ENCODE peak calls at places on chromosomes 1 and 21, in ten cellular contexts. One of them, this sample, is unnamed. For H3K4me1, the result is how much of the 10 kb centered on the place peaks cover.

GRCh38 chr1:87291107-87291506 is 37.6 kb upstream of the LMO4 start:
- DNase-seq in SK-N-SH: no peak
- DNase-seq in neuronal stem cell: no peak
- DNase-seq in mesenchymal stem cell: no peak
- DNase-seq in lung: no peak
- DNase-seq in astrocyte: peak
- DNase-seq in ascending aorta: no peak
- DNase-seq in PC-3: no peak
- DNase-seq in naive thymus-derived CD4-positive, alpha-beta T cell: no peak
- DNase-seq in esophagus squamous epithelium: no peak
- DNase-seq in this sample: peak

GRCh38 chr1:244970661-244971523 is 106.5 kb upstream of the HNRNPU start:
- DNase-seq in lung: peak
- DNase-seq in naive thymus-derived CD4-positive, alpha-beta T cell: peak
- DNase-seq in esophagus squamous epithelium: peak
- DNase-seq in neuronal stem cell: peak
- DNase-seq in astrocyte: peak
- DNase-seq in mesenchymal stem cell: peak
- DNase-seq in ascending aorta: peak
- DNase-seq in PC-3: peak
- DNase-seq in SK-N-SH: peak
- DNase-seq in this sample: peak

GRCh38 chr1:231683439-231684165 is 57.0 kb downstream of the DISC1 start:
- DNase-seq in neuronal stem cell: no peak
- DNase-seq in mesenchymal stem cell: peak
- DNase-seq in naive thymus-derived CD4-positive, alpha-beta T cell: no peak
- DNase-seq in lung: no peak
- DNase-seq in esophagus squamous epithelium: no peak
- DNase-seq in SK-N-SH: no peak
- DNase-seq in PC-3: no peak
- DNase-seq in astrocyte: no peak
- DNase-seq in ascending aorta: no peak
- DNase-seq in this sample: no peak

GRCh38 chr1:163074004-163074403 is 4.8 kb downstream of the RGS4 start:
- DNase-seq in naive thymus-derived CD4-positive, alpha-beta T cell: no peak
- DNase-seq in esophagus squamous epithelium: no peak
- DNase-seq in lung: no peak
- DNase-seq in astrocyte: no peak
- DNase-seq in neuronal stem cell: no peak
- DNase-seq in mesenchymal stem cell: no peak
- DNase-seq in ascending aorta: no peak
- DNase-seq in PC-3: no peak
- DNase-seq in SK-N-SH: no peak
- DNase-seq in this sample: no peak

GRCh38 chr1:209704584-209704983 is at the start of gene HSD11B1:
- DNase-seq in naive thymus-derived CD4-positive, alpha-beta T cell: no peak
- DNase-seq in SK-N-SH: no peak
- DNase-seq in lung: peak
- DNase-seq in ascending aorta: peak
- DNase-seq in mesenchymal stem cell: peak
- DNase-seq in neuronal stem cell: no peak
- DNase-seq in astrocyte: peak
- DNase-seq in esophagus squamous epithelium: no peak
- DNase-seq in PC-3: no peak
- DNase-seq in this sample: peak

GRCh38 chr21:41612674-41613250 is 104.8 kb upstream of the TMPRSS2 start:
- DNase-seq in mesenchymal stem cell: peak
- DNase-seq in esophagus squamous epithelium: no peak
- DNase-seq in astrocyte: peak
- DNase-seq in naive thymus-derived CD4-positive, alpha-beta T cell: no peak
- DNase-seq in neuronal stem cell: peak
- DNase-seq in ascending aorta: peak
- DNase-seq in PC-3: peak
- DNase-seq in SK-N-SH: peak
- DNase-seq in lung: peak
- DNase-seq in this sample: peak

GRCh38 chr1:27135920-27136551 is 18.9 kb downstream of the SLC9A1 start:
- DNase-seq in astrocyte: no peak
- DNase-seq in PC-3: peak
- DNase-seq in lung: no peak
- DNase-seq in esophagus squamous epithelium: no peak
- DNase-seq in mesenchymal stem cell: no peak
- DNase-seq in ascending aorta: no peak
- DNase-seq in naive thymus-derived CD4-positive, alpha-beta T cell: no peak
- DNase-seq in neuronal stem cell: no peak
- DNase-seq in SK-N-SH: no peak
- DNase-seq in this sample: no peak

GRCh38 chr1:204340137-204340536 is 19.6 kb downstream of the PLEKHA6 start:
- DNase-seq in mesenchymal stem cell: no peak
- DNase-seq in PC-3: no peak
- DNase-seq in lung: no peak
- DNase-seq in neuronal stem cell: no peak
- DNase-seq in esophagus squamous epithelium: no peak
- DNase-seq in SK-N-SH: no peak
- DNase-seq in astrocyte: no peak
- DNase-seq in ascending aorta: no peak
- DNase-seq in naive thymus-derived CD4-positive, alpha-beta T cell: no peak
- DNase-seq in this sample: no peak

GRCh38 chr1:226627050-226627755 is 78.6 kb downstream of the STUM start:
- DNase-seq in naive thymus-derived CD4-positive, alpha-beta T cell: no peak
- DNase-seq in lung: no peak
- DNase-seq in ascending aorta: peak
- DNase-seq in neuronal stem cell: no peak
- DNase-seq in PC-3: no peak
- DNase-seq in astrocyte: no peak
- DNase-seq in mesenchymal stem cell: no peak
- DNase-seq in esophagus squamous epithelium: no peak
- DNase-seq in SK-N-SH: no peak
- DNase-seq in this sample: no peak

GRCh38 chr1:61950418-61950817 is 208.1 kb downstream of the PATJ start:
- DNase-seq in esophagus squamous epithelium: no peak
- DNase-seq in naive thymus-derived CD4-positive, alpha-beta T cell: no peak
- DNase-seq in mesenchymal stem cell: no peak
- DNase-seq in PC-3: peak
- DNase-seq in lung: no peak
- DNase-seq in astrocyte: no peak
- DNase-seq in SK-N-SH: no peak
- DNase-seq in neuronal stem cell: no peak
- DNase-seq in ascending aorta: no peak
- DNase-seq in this sample: no peak

GRCh38 chr21:41169701-41170100 is 1.7 kb downstream of the BACE2 start:
- DNase-seq in neuronal stem cell: no peak
- DNase-seq in naive thymus-derived CD4-positive, alpha-beta T cell: no peak
- DNase-seq in esophagus squamous epithelium: no peak
- DNase-seq in ascending aorta: no peak
- DNase-seq in mesenchymal stem cell: no peak
- DNase-seq in SK-N-SH: no peak
- DNase-seq in astrocyte: peak
- DNase-seq in lung: no peak
- DNase-seq in PC-3: no peak
- DNase-seq in this sample: no peak

GRCh38 chr1:151716405-151716762 is 219 bp downstream of the CELF3 start:
- DNase-seq in ascending aorta: no peak
- DNase-seq in lung: no peak
- DNase-seq in astrocyte: no peak
- DNase-seq in neuronal stem cell: no peak
- DNase-seq in mesenchymal stem cell: no peak
- DNase-seq in PC-3: no peak
- DNase-seq in esophagus squamous epithelium: no peak
- DNase-seq in SK-N-SH: no peak
- DNase-seq in naive thymus-derived CD4-positive, alpha-beta T cell: no peak
- DNase-seq in this sample: no peak

GRCh38 chr1:113429461-113430153 is 39.3 kb downstream of the MAGI3 start:
- DNase-seq in PC-3: no peak
- DNase-seq in ascending aorta: no peak
- DNase-seq in lung: no peak
- DNase-seq in SK-N-SH: no peak
- DNase-seq in mesenchymal stem cell: peak
- DNase-seq in neuronal stem cell: no peak
- DNase-seq in astrocyte: no peak
- DNase-seq in esophagus squamous epithelium: no peak
- DNase-seq in naive thymus-derived CD4-positive, alpha-beta T cell: no peak
- DNase-seq in this sample: no peak

GRCh38 chr1:55520861-55521260 is 305.7 kb upstream of the USP24 start:
- DNase-seq in ascending aorta: no peak
- DNase-seq in neuronal stem cell: no peak
- DNase-seq in naive thymus-derived CD4-positive, alpha-beta T cell: no peak
- DNase-seq in PC-3: no peak
- DNase-seq in esophagus squamous epithelium: no peak
- DNase-seq in astrocyte: no peak
- DNase-seq in mesenchymal stem cell: no peak
- DNase-seq in SK-N-SH: no peak
- DNase-seq in lung: no peak
- DNase-seq in this sample: no peak

GRCh38 chr1:87584603-87585002 is 255.9 kb downstream of the LMO4 start:
- DNase-seq in ascending aorta: no peak
- DNase-seq in SK-N-SH: no peak
- DNase-seq in esophagus squamous epithelium: no peak
- DNase-seq in naive thymus-derived CD4-positive, alpha-beta T cell: no peak
- DNase-seq in lung: no peak
- DNase-seq in astrocyte: no peak
- DNase-seq in mesenchymal stem cell: no peak
- DNase-seq in PC-3: no peak
- DNase-seq in neuronal stem cell: no peak
- DNase-seq in this sample: no peak

DNA sequence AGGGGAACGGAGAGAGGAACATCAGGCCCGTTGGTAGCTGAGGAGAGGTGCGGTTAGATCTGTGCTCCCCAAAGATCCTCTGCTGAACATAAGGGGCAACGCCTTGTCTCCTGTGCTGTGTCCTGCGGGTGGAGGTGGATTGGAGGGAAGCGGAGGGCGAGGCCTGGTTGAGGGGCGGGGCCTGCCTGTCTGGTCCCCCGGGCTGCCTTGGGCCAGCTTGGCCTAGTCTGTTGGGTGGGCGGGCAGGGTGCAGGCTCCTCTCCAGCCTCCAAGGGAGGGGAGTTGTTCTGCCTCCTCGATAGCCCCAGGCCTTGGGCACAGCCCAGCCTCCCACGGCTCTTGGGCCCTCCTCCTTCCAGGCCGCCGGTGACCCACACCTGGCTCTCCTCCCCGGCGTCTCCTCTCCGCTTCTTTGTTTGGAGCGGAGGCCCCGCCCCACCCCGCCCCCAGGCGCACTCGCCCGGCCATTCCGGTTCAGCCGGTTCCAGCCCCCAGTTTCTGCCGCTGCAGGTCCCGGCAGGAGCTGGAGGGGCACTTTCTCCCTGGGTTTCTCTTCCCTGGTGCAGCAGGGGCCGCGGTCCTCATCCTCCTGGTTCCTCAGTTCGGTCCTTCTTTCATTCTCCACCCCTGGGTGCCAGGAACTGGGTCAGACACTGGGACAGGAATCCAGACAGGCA is 19.4 kb downstream of the PTPRF start:
- DNase-seq in PC-3: peak
- DNase-seq in SK-N-SH: no peak
- DNase-seq in mesenchymal stem cell: no peak
- DNase-seq in astrocyte: no peak
- DNase-seq in esophagus squamous epithelium: no peak
- DNase-seq in neuronal stem cell: peak
- DNase-seq in lung: peak
- DNase-seq in ascending aorta: no peak
- DNase-seq in naive thymus-derived CD4-positive, alpha-beta T cell: peak
- DNase-seq in this sample: no peak
- H3K4me1 ChIP-seq in PC-3: under half
- H3K4me1 ChIP-seq in SK-N-SH: under half
- H3K4me1 ChIP-seq in mesenchymal stem cell: under half
- H3K4me1 ChIP-seq in astrocyte: under half
- H3K4me1 ChIP-seq in esophagus squamous epithelium: half or more
- H3K4me1 ChIP-seq in neuronal stem cell: under half
- H3K4me1 ChIP-seq in lung: under half
- H3K4me1 ChIP-seq in ascending aorta: under half
- H3K4me1 ChIP-seq in naive thymus-derived CD4-positive, alpha-beta T cell: under half
- H3K4me1 ChIP-seq in this sample: under half

DNA sequence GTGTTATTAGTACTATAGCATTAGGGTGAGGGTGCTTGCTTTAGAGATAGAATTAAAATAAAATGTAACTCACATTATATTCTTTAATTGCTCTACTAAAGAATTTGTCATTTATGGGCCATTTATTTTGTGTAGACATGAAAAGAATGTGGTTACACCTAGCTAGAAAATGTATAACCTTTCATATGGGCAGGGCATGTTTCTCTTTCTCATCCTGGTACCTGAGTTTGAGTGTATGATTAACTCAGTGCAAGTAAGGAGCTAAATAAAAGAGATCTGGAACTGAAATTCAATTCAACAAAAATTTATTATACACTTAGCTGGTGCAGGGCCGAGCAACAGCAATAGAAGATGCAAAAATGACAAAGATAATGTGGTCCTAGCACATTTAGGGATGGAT is 47.4 kb downstream of the MAP3K7CL start:
- DNase-seq in esophagus squamous epithelium: no peak
- DNase-seq in mesenchymal stem cell: no peak
- DNase-seq in lung: no peak
- DNase-seq in naive thymus-derived CD4-positive, alpha-beta T cell: no peak
- DNase-seq in SK-N-SH: no peak
- DNase-seq in PC-3: no peak
- DNase-seq in ascending aorta: no peak
- DNase-seq in neuronal stem cell: no peak
- DNase-seq in astrocyte: no peak
- DNase-seq in this sample: no peak
- H3K4me3 ChIP-seq in esophagus squamous epithelium: no peak
- H3K4me3 ChIP-seq in mesenchymal stem cell: no peak
- H3K4me3 ChIP-seq in lung: no peak
- H3K4me3 ChIP-seq in naive thymus-derived CD4-positive, alpha-beta T cell: no peak
- H3K4me3 ChIP-seq in SK-N-SH: no peak
- H3K4me3 ChIP-seq in PC-3: no peak
- H3K4me3 ChIP-seq in ascending aorta: no peak
- H3K4me3 ChIP-seq in neuronal stem cell: no peak
- H3K4me3 ChIP-seq in astrocyte: no peak
- H3K4me3 ChIP-seq in this sample: no peak

DNA sequence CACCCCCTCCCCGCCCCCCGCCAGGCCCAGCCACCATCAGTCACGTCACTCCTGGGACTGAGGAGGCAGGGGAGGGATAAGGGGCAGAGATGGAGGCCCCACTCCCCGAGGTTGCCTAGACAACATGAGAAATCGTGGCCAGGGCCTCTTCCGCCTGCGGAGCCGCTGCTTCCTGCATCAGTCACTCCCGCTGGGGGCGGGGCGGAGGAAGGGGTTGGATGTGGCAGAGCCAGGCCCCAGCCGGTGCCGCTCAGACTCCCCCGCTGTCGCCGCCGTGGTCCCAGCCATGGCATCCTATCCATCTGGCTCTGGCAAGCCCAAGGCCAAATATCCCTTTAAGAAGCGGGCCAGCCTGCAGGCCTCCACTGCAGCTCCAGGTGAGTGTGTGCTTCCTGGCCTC is 1.3 kb downstream of the AMPD2 start:
- DNase-seq in PC-3: peak
- DNase-seq in naive thymus-derived CD4-positive, alpha-beta T cell: peak
- DNase-seq in esophagus squamous epithelium: peak
- DNase-seq in neuronal stem cell: peak
- DNase-seq in SK-N-SH: peak
- DNase-seq in ascending aorta: peak
- DNase-seq in astrocyte: peak
- DNase-seq in lung: peak
- DNase-seq in mesenchymal stem cell: peak
- DNase-seq in this sample: peak
- H3K4me1 ChIP-seq in PC-3: under half
- H3K4me1 ChIP-seq in naive thymus-derived CD4-positive, alpha-beta T cell: under half
- H3K4me1 ChIP-seq in esophagus squamous epithelium: half or more
- H3K4me1 ChIP-seq in neuronal stem cell: under half
- H3K4me1 ChIP-seq in SK-N-SH: half or more
- H3K4me1 ChIP-seq in ascending aorta: under half
- H3K4me1 ChIP-seq in astrocyte: under half
- H3K4me1 ChIP-seq in lung: under half
- H3K4me1 ChIP-seq in mesenchymal stem cell: half or more
- H3K4me1 ChIP-seq in this sample: half or more

GRCh38 chr21:44800103-44800502 is 1.5 kb downstream of the UBE2G2 start:
- DNase-seq in PC-3: peak
- DNase-seq in naive thymus-derived CD4-positive, alpha-beta T cell: no peak
- DNase-seq in neuronal stem cell: no peak
- DNase-seq in SK-N-SH: peak
- DNase-seq in astrocyte: peak
- DNase-seq in lung: no peak
- DNase-seq in mesenchymal stem cell: peak
- DNase-seq in esophagus squamous epithelium: no peak
- DNase-seq in ascending aorta: no peak
- DNase-seq in this sample: peak
- H3K4me3 ChIP-seq in PC-3: peak
- H3K4me3 ChIP-seq in naive thymus-derived CD4-positive, alpha-beta T cell: no peak
- H3K4me3 ChIP-seq in neuronal stem cell: no peak
- H3K4me3 ChIP-seq in SK-N-SH: peak
- H3K4me3 ChIP-seq in astrocyte: no peak
- H3K4me3 ChIP-seq in lung: no peak
- H3K4me3 ChIP-seq in mesenchymal stem cell: peak
- H3K4me3 ChIP-seq in esophagus squamous epithelium: no peak
- H3K4me3 ChIP-seq in ascending aorta: peak
- H3K4me3 ChIP-seq in this sample: peak